ENCODE peak calls at places on chromosomes 13 and 19, in ten cellular contexts. S is C1 segment of cervical spinal cord; I is sciatic nerve; P is iPS DF 19.7; M is lung microvascular endothelial cell; R is dorsolateral prefrontal cortex; C is naive thymus-derived CD8-positive, alpha-beta T cell; L is amniotic epithelial cell; E is left cardiac atrium; B is GM23338. H is an unnamed sample.
A peak's percentile ranks its signal among the peaks of the same experiment; 100 is the strongest.

GRCh38 chr19:49340069-49340864 is 5.1 kb downstream of the CD37 start:
- DNase-seq in S (no peak), I (peak; percentile 83), P (no peak), M (peak; percentile 35), R (no peak), C (no peak), L (peak; percentile 22), E (peak; percentile 71), B (peak; percentile 80), H (peak; percentile 55)

GRCh38 chr19:35736913-35737886 is 5.1 kb downstream of the IGFLR1 start:
- DNase-seq in S (no peak), I (no peak), P (no peak), M (no peak), R (no peak), C (no peak), L (no peak), E (no peak), B (no peak), H (no peak)

GRCh38 chr19:18203408-18203862 is 407 bp downstream of the RAB3A start:
- DNase-seq in S (no peak), I (peak; percentile 85), P (no peak), M (no peak), R (no peak), C (peak; percentile 45), L (no peak), E (peak; percentile 60), B (no peak), H (no peak)

GRCh38 chr13:34543836-34544235 is 398.2 kb upstream of the NBEA start:
- DNase-seq in S (no peak), I (no peak), P (no peak), M (no peak), R (no peak), C (no peak), L (no peak), E (no peak), B (no peak), H (no peak)

GRCh38 chr19:35380450-35381124 is 9.7 kb downstream of the GPR42 start:
- DNase-seq in S (no peak), I (no peak), P (no peak), M (no peak), R (no peak), C (no peak), L (no peak), E (no peak), B (no peak), H (peak; percentile 3)

GRCh38 chr13:94115054-94115453 is 364.4 kb downstream of the DCT start:
- DNase-seq in S (no peak), I (no peak), P (no peak), M (no peak), R (no peak), C (no peak), L (no peak), E (no peak), B (peak; percentile 19), H (no peak)

GRCh38 chr19:3830841-3831589 is 37.8 kb downstream of the ZFR2 start:
- DNase-seq in S (no peak), I (no peak), P (no peak), M (no peak), R (no peak), C (no peak), L (no peak), E (no peak), B (no peak), H (no peak)

GRCh38 chr13:46179576-46180368 is 2.2 kb downstream of the LCP1 start:
- DNase-seq in S (no peak), I (no peak), P (no peak), M (no peak), R (no peak), C (peak; percentile 44), L (no peak), E (peak; percentile 25), B (no peak), H (no peak)

GRCh38 chr19:48556163-48556562 is 4.2 kb downstream of the SULT2B1 start:
- DNase-seq in S (no peak), I (no peak), P (no peak), M (peak; percentile 76), R (no peak), C (no peak), L (peak; percentile 81), E (no peak), B (peak; percentile 65), H (peak; percentile 57)

GRCh38 chr13:32535140-32535539 is 3.5 kb downstream of the N4BP2L2 start:
- DNase-seq in S (no peak), I (no peak), P (no peak), M (no peak), R (no peak), C (no peak), L (no peak), E (no peak), B (no peak), H (no peak)

GRCh38 chr13:46492946-46493345 is 60.0 kb upstream of the LRCH1 start:
- DNase-seq in S (no peak), I (no peak), P (no peak), M (peak; percentile 55), R (no peak), C (no peak), L (peak; percentile 30), E (no peak), B (peak; percentile 77), H (peak; percentile 9)

GRCh38 chr13:113742000-113742441 is 17.0 kb upstream of the TMEM255B start:
- DNase-seq in S (no peak), I (no peak), P (no peak), M (peak; percentile 16), R (peak; percentile 44), C (no peak), L (peak; percentile 66), E (peak; percentile 59), B (peak; percentile 62), H (peak; percentile 70)

GRCh38 chr19:13149628-13150186 is 468 bp downstream of the STX10 start:
- DNase-seq in S (no peak), I (peak; percentile 75), P (no peak), M (peak; percentile 67), R (no peak), C (peak; percentile 36), L (no peak), E (peak; percentile 68), B (peak; percentile 76), H (no peak)

GRCh38 chr13:101449971-101450748 is 2.3 kb upstream of the ITGBL1 start:
- DNase-seq in S (no peak), I (no peak), P (no peak), M (peak; percentile 89), R (no peak), C (no peak), L (peak; percentile 93), E (no peak), B (no peak), H (peak; percentile 60)

GRCh38 chr13:50016421-50016820 is 1.2 kb downstream of the KCNRG start:
- DNase-seq in S (no peak), I (no peak), P (no peak), M (peak; percentile 20), R (no peak), C (no peak), L (no peak), E (no peak), B (no peak), H (no peak)

GRCh38 chr19:17248011-17248776 is 2.5 kb upstream of the NR2F6 start:
- DNase-seq in S (no peak), I (no peak), P (no peak), M (no peak), R (no peak), C (no peak), L (no peak), E (no peak), B (peak; percentile 91), H (no peak)

GRCh38 chr19:23381114-23381513 is 14.2 kb downstream of the ZNF91 start:
- DNase-seq in S (no peak), I (no peak), P (no peak), M (no peak), R (no peak), C (no peak), L (no peak), E (no peak), B (no peak), H (no peak)

GRCh38 chr13:110888390-110888789 is 26.5 kb downstream of the ANKRD10 start:
- DNase-seq in S (no peak), I (no peak), P (no peak), M (no peak), R (no peak), C (no peak), L (no peak), E (no peak), B (no peak), H (no peak)

H was measured in H4.